ENCODE peak calls at places on chromosomes 16 and 17, in eight cellular contexts. E, F, P, W, L, J, Y and I are unnamed samples.

GRCh38 chr16:1762879-1763520 is 8.3 kb downstream of the NME3 start:
- ATAC-seq in E (no peak), F (no peak), P (no peak), W (no peak), L (no peak), J (no peak), Y (no peak), I (no peak)

GRCh38 chr16:85249830-85250455 is 137.7 kb upstream of the CIBAR2 start:
- ATAC-seq in E (no peak), F (no peak), P (no peak), W (no peak), L (no peak), J (no peak), Y (no peak), I (no peak)

GRCh38 chr17:35046740-35047283 is 16.7 kb downstream of the RFFL start:
- ATAC-seq in E (peak), F (peak), P (peak), W (peak), L (no peak), J (peak), Y (peak), I (no peak)

GRCh38 chr16:15592324-15592723 is 50.6 kb downstream of the MARF1 start:
- ATAC-seq in E (no peak), F (no peak), P (no peak), W (no peak), L (no peak), J (no peak), Y (no peak), I (no peak)

GRCh38 chr16:81277681-81278080 is 37.1 kb upstream of the GAN start:
- ATAC-seq in E (no peak), F (no peak), P (no peak), W (no peak), L (no peak), J (no peak), Y (no peak), I (no peak)

GRCh38 chr17:61007980-61008379 is 330.3 kb downstream of the BCAS3 start:
- ATAC-seq in E (no peak), F (no peak), P (no peak), W (no peak), L (no peak), J (no peak), Y (no peak), I (no peak)

GRCh38 chr17:42803074-42803883 is 4.6 kb downstream of the CNTD1 start:
- ATAC-seq in E (no peak), F (no peak), P (no peak), W (no peak), L (no peak), J (no peak), Y (no peak), I (no peak)

GRCh38 chr17:35160354-35161201 is 13.0 kb downstream of the UNC45B start:
- ATAC-seq in E (peak), F (peak), P (peak), W (no peak), L (no peak), J (peak), Y (peak), I (no peak)

GRCh38 chr16:74480150-74481029 is 59.1 kb upstream of the CLEC18B start:
- ATAC-seq in E (no peak), F (no peak), P (no peak), W (peak), L (peak), J (no peak), Y (no peak), I (no peak)

GRCh38 chr16:4110680-4111079 is 5.6 kb downstream of the ADCY9 start:
- ATAC-seq in E (peak), F (no peak), P (no peak), W (no peak), L (peak), J (no peak), Y (no peak), I (no peak)

GRCh38 chr16:840561-841454 is 40.3 kb upstream of the GNG13 start:
- ATAC-seq in E (no peak), F (no peak), P (no peak), W (no peak), L (no peak), J (no peak), Y (no peak), I (no peak)

GRCh38 chr17:7043544-7044268 is at the start of gene SLC16A11:
- ATAC-seq in E (peak), F (no peak), P (peak), W (peak), L (peak), J (no peak), Y (no peak), I (peak)

GRCh38 chr16:74923766-74924460 is 61.0 kb downstream of the WDR59 start:
- ATAC-seq in E (no peak), F (no peak), P (no peak), W (peak), L (no peak), J (no peak), Y (no peak), I (no peak)

GRCh38 chr16:30660424-30661251 is 2.4 kb downstream of the FBRS start:
- ATAC-seq in E (peak), F (peak), P (peak), W (no peak), L (no peak), J (peak), Y (peak), I (no peak)

GRCh38 chr17:58351710-58352017 is 337 bp downstream of the SUPT4H1 start:
- ATAC-seq in E (peak), F (peak), P (peak), W (peak), L (no peak), J (peak), Y (peak), I (peak)

GRCh38 chr16:49515861-49516260 is 142.3 kb downstream of the C16orf78 start:
- ATAC-seq in E (no peak), F (no peak), P (no peak), W (no peak), L (no peak), J (no peak), Y (no peak), I (no peak)

GRCh38 chr16:749010-749409 is 8.2 kb upstream of the CIAO3 start:
- ATAC-seq in E (no peak), F (no peak), P (no peak), W (no peak), L (no peak), J (no peak), Y (no peak), I (peak)

GRCh38 chr16:82094942-82095540 is 60.0 kb downstream of the HSD17B2 start:
- ATAC-seq in E (no peak), F (no peak), P (no peak), W (no peak), L (no peak), J (no peak), Y (no peak), I (no peak)

GRCh38 chr17:14202388-14203166 is 34.1 kb downstream of the CDRT15 start:
- ATAC-seq in E (peak), F (no peak), P (peak), W (no peak), L (no peak), J (no peak), Y (no peak), I (no peak)

GRCh38 chr17:57050303-57050702 is 34.7 kb upstream of the AKAP1 start:
- ATAC-seq in E (no peak), F (no peak), P (no peak), W (no peak), L (no peak), J (no peak), Y (no peak), I (no peak)

GRCh38 chr16:67662653-67663010 is 1.9 kb downstream of the PARD6A start:
- ATAC-seq in E (no peak), F (no peak), P (no peak), W (no peak), L (no peak), J (no peak), Y (no peak), I (no peak)